ENCODE peak calls at places on chromosomes 1 and 21, in five cellular contexts. One of them, this sample, is unnamed. For H3K36me3, the result is how much of the 10 kb centered on the place peaks cover.

GRCh38 chr1:50424045-50424939 is 1.0 kb upstream of the DMRTA2 start:
- DNase-seq in K562: no peak
- DNase-seq in testis: no peak
- DNase-seq in PC-9: no peak
- DNase-seq in CD8-positive, alpha-beta T cell: no peak
- DNase-seq in this sample: no peak

GRCh38 chr1:171179323-171180227 is 5.5 kb upstream of the FMO2 start:
- DNase-seq in K562: no peak
- DNase-seq in testis: no peak
- DNase-seq in PC-9: no peak
- DNase-seq in CD8-positive, alpha-beta T cell: no peak
- DNase-seq in this sample: no peak

GRCh38 chr1:199898654-199899053 is 128.9 kb upstream of the NR5A2 start:
- DNase-seq in K562: no peak
- DNase-seq in testis: no peak
- DNase-seq in PC-9: no peak
- DNase-seq in CD8-positive, alpha-beta T cell: no peak
- DNase-seq in this sample: no peak

GRCh38 chr21:32708069-32708468 is 19.7 kb downstream of the SYNJ1 start:
- DNase-seq in K562: no peak
- DNase-seq in testis: no peak
- DNase-seq in PC-9: no peak
- DNase-seq in CD8-positive, alpha-beta T cell: no peak
- DNase-seq in this sample: no peak

GRCh38 chr1:183622884-183623785 is 12.4 kb downstream of the ARPC5 start:
- DNase-seq in K562: peak
- DNase-seq in testis: peak
- DNase-seq in PC-9: peak
- DNase-seq in CD8-positive, alpha-beta T cell: peak
- DNase-seq in this sample: peak

GRCh38 chr1:43569175-43569574 is 38.5 kb downstream of the PTPRF start:
- DNase-seq in K562: no peak
- DNase-seq in testis: no peak
- DNase-seq in PC-9: no peak
- DNase-seq in CD8-positive, alpha-beta T cell: no peak
- DNase-seq in this sample: no peak

GRCh38 chr1:98388431-98388830 is 273.1 kb upstream of the SNX7 start:
- DNase-seq in K562: no peak
- DNase-seq in testis: peak
- DNase-seq in PC-9: no peak
- DNase-seq in CD8-positive, alpha-beta T cell: no peak
- DNase-seq in this sample: no peak

GRCh38 chr1:44826375-44827196 is 16.5 kb downstream of the PTCH2 start:
- DNase-seq in K562: peak
- DNase-seq in testis: peak
- DNase-seq in PC-9: no peak
- DNase-seq in CD8-positive, alpha-beta T cell: no peak
- DNase-seq in this sample: no peak

GRCh38 chr1:62687903-62688686 is at the start of gene DOCK7:
- DNase-seq in K562: peak
- DNase-seq in testis: peak
- DNase-seq in PC-9: peak
- DNase-seq in CD8-positive, alpha-beta T cell: peak
- DNase-seq in this sample: peak

GRCh38 chr1:17090844-17091243 is 28.4 kb downstream of the PADI2 start:
- DNase-seq in K562: no peak
- DNase-seq in testis: no peak
- DNase-seq in PC-9: no peak
- DNase-seq in CD8-positive, alpha-beta T cell: no peak
- DNase-seq in this sample: no peak

GRCh38 chr1:213622365-213623087 is 365.2 kb upstream of the PROX1 start:
- DNase-seq in K562: no peak
- DNase-seq in testis: no peak
- DNase-seq in PC-9: no peak
- DNase-seq in CD8-positive, alpha-beta T cell: no peak
- DNase-seq in this sample: no peak

GRCh38 chr21:29677326-29677725 is 262.5 kb downstream of the GRIK1 start:
- DNase-seq in K562: no peak
- DNase-seq in testis: no peak
- DNase-seq in PC-9: no peak
- DNase-seq in CD8-positive, alpha-beta T cell: no peak
- DNase-seq in this sample: no peak

GRCh38 chr1:196302981-196303380 is 305.3 kb downstream of the KCNT2 start:
- DNase-seq in K562: no peak
- DNase-seq in testis: no peak
- DNase-seq in PC-9: no peak
- DNase-seq in CD8-positive, alpha-beta T cell: no peak
- DNase-seq in this sample: no peak

GRCh38 chr1:27658951-27659496 is 13.0 kb downstream of the IFI6 start:
- DNase-seq in K562: no peak
- DNase-seq in testis: peak
- DNase-seq in PC-9: peak
- DNase-seq in CD8-positive, alpha-beta T cell: no peak
- DNase-seq in this sample: peak

GRCh38 chr1:51924455-51924854 is 45.9 kb upstream of the NRDC start:
- DNase-seq in K562: peak
- DNase-seq in testis: no peak
- DNase-seq in PC-9: no peak
- DNase-seq in CD8-positive, alpha-beta T cell: no peak
- DNase-seq in this sample: no peak

GRCh38 chr1:179476484-179476883 is 99.3 kb downstream of the NPHS2 start:
- DNase-seq in K562: no peak
- DNase-seq in testis: no peak
- DNase-seq in PC-9: no peak
- DNase-seq in CD8-positive, alpha-beta T cell: no peak
- DNase-seq in this sample: no peak

GRCh38 chr1:31657972-31658510 is 13.4 kb upstream of the PEF1 start:
- DNase-seq in K562: no peak
- DNase-seq in testis: no peak
- DNase-seq in PC-9: no peak
- DNase-seq in CD8-positive, alpha-beta T cell: no peak
- DNase-seq in this sample: no peak

GRCh38 chr1:151435174-151435573 is 24.1 kb downstream of the POGZ start:
- DNase-seq in K562: no peak
- DNase-seq in testis: no peak
- DNase-seq in PC-9: peak
- DNase-seq in CD8-positive, alpha-beta T cell: no peak
- DNase-seq in this sample: no peak

GRCh38 chr1:48039088-48040049 is 42.2 kb upstream of the TRABD2B start:
- DNase-seq in K562: no peak
- DNase-seq in testis: no peak
- DNase-seq in PC-9: no peak
- DNase-seq in CD8-positive, alpha-beta T cell: no peak
- DNase-seq in this sample: no peak

GRCh38 chr21:35512321-35512720 is 463.2 kb upstream of the RUNX1 start:
- DNase-seq in K562: no peak
- DNase-seq in testis: no peak
- DNase-seq in PC-9: no peak
- DNase-seq in CD8-positive, alpha-beta T cell: no peak
- DNase-seq in this sample: no peak

GRCh38 chr1:37473431-37474050 is 839 bp upstream of the ZC3H12A start:
- DNase-seq in K562: peak
- DNase-seq in testis: no peak
- DNase-seq in PC-9: no peak
- DNase-seq in CD8-positive, alpha-beta T cell: no peak
- DNase-seq in this sample: no peak

GRCh38 chr1:117967472-117967871 is 37.9 kb downstream of the WDR3 start:
- DNase-seq in K562: no peak
- DNase-seq in testis: no peak
- DNase-seq in PC-9: no peak
- DNase-seq in CD8-positive, alpha-beta T cell: no peak
- DNase-seq in this sample: no peak

GRCh38 chr1:61448934-61449368 is 276.0 kb downstream of the TM2D1 start:
- DNase-seq in K562: no peak
- DNase-seq in testis: peak
- DNase-seq in PC-9: no peak
- DNase-seq in CD8-positive, alpha-beta T cell: no peak
- DNase-seq in this sample: no peak

GRCh38 chr21:29080454-29080930 is 7.0 kb upstream of the CCT8 start:
- DNase-seq in K562: no peak
- DNase-seq in testis: peak
- DNase-seq in PC-9: no peak
- DNase-seq in CD8-positive, alpha-beta T cell: peak
- DNase-seq in this sample: no peak

GRCh38 chr1:156709031-156709430 is 3.6 kb upstream of the CRABP2 start:
- DNase-seq in K562: no peak
- DNase-seq in testis: no peak
- DNase-seq in PC-9: no peak
- DNase-seq in CD8-positive, alpha-beta T cell: no peak
- DNase-seq in this sample: no peak

GRCh38 chr1:71196685-71197084 is 115.8 kb upstream of the ZRANB2 start:
- DNase-seq in K562: no peak
- DNase-seq in testis: no peak
- DNase-seq in PC-9: no peak
- DNase-seq in CD8-positive, alpha-beta T cell: no peak
- DNase-seq in this sample: no peak

GRCh38 chr21:41768371-41769042 is 1.7 kb upstream of the RIPK4 start:
- DNase-seq in K562: no peak
- DNase-seq in testis: no peak
- DNase-seq in PC-9: peak
- DNase-seq in CD8-positive, alpha-beta T cell: peak
- DNase-seq in this sample: no peak

GRCh38 chr21:32719085-32719484 is 8.7 kb downstream of the SYNJ1 start:
- DNase-seq in K562: no peak
- DNase-seq in testis: no peak
- DNase-seq in PC-9: no peak
- DNase-seq in CD8-positive, alpha-beta T cell: no peak
- DNase-seq in this sample: no peak

GRCh38 chr21:35779690-35780570 is 280.4 kb downstream of the SETD4 start:
- DNase-seq in K562: no peak
- DNase-seq in testis: peak
- DNase-seq in PC-9: no peak
- DNase-seq in CD8-positive, alpha-beta T cell: no peak
- DNase-seq in this sample: no peak

GRCh38 chr1:111193712-111194480 is 6.5 kb downstream of the DENND2D start:
- DNase-seq in K562: no peak
- DNase-seq in testis: no peak
- DNase-seq in PC-9: no peak
- DNase-seq in CD8-positive, alpha-beta T cell: no peak
- DNase-seq in this sample: no peak

GRCh38 chr1:44025816-44026215 is 5.4 kb downstream of the SLC6A9 start:
- DNase-seq in K562: no peak
- DNase-seq in testis: no peak
- DNase-seq in PC-9: peak
- DNase-seq in CD8-positive, alpha-beta T cell: no peak
- DNase-seq in this sample: no peak

GRCh38 chr1:37410815-37411214 is 63.6 kb upstream of the ZC3H12A start:
- DNase-seq in K562: peak
- DNase-seq in testis: peak
- DNase-seq in PC-9: no peak
- DNase-seq in CD8-positive, alpha-beta T cell: no peak
- DNase-seq in this sample: no peak

DNA sequence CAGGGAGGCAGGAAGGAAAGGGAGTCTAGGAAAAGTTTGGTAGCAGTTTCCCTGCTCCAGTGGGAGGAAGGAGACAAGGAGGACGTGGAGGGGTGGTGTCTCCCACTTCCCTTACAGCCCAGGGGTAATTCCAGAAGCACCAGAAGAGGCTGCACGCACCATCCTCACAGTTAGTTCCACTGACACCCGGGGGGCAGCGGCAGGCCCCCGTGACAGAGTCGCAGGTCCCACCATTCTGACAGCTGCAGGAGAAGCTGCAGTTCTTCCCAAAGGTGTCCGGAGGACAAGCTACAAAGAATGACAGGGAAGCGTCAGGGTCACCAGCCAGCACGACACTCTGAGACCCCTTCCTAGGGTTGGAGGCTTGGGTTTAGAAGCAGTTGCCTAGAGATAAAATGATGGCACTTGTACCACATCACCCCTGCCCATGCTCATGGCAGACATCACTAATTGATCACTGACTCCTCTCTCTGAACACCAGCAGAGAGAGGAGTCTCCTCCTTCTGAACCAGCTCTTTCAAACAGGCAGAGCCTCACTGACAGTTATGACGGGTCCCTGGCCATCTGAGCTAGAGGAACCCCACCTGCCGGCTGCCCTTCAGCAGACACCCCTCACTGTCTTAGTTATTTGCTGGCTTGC is 53.3 kb downstream of the ARHGEF16 start:
- DNase-seq in K562: no peak
- DNase-seq in testis: no peak
- DNase-seq in PC-9: no peak
- DNase-seq in CD8-positive, alpha-beta T cell: no peak
- DNase-seq in this sample: no peak
- H3K36me3 ChIP-seq in K562: under half
- H3K36me3 ChIP-seq in testis: under half
- H3K36me3 ChIP-seq in PC-9: under half
- H3K36me3 ChIP-seq in CD8-positive, alpha-beta T cell: under half
- H3K36me3 ChIP-seq in this sample: under half

GRCh38 chr1:11080931-11081330 is 18.7 kb downstream of the EXOSC10 start:
- DNase-seq in K562: no peak
- DNase-seq in testis: no peak
- DNase-seq in PC-9: no peak
- DNase-seq in CD8-positive, alpha-beta T cell: no peak
- DNase-seq in this sample: no peak
- H3K36me3 ChIP-seq in K562: half or more
- H3K36me3 ChIP-seq in testis: under half
- H3K36me3 ChIP-seq in PC-9: under half
- H3K36me3 ChIP-seq in CD8-positive, alpha-beta T cell: under half
- H3K36me3 ChIP-seq in this sample: under half

GRCh38 chr21:46264046-46264689 is 21.2 kb downstream of the MCM3AP start:
- DNase-seq in K562: no peak
- DNase-seq in testis: no peak
- DNase-seq in PC-9: no peak
- DNase-seq in CD8-positive, alpha-beta T cell: no peak
- DNase-seq in this sample: no peak
- H3K36me3 ChIP-seq in K562: half or more
- H3K36me3 ChIP-seq in testis: under half
- H3K36me3 ChIP-seq in PC-9: under half
- H3K36me3 ChIP-seq in CD8-positive, alpha-beta T cell: under half
- H3K36me3 ChIP-seq in this sample: half or more

GRCh38 chr1:96487961-96488360 is 233.6 kb upstream of the PTBP2 start:
- DNase-seq in K562: no peak
- DNase-seq in testis: no peak
- DNase-seq in PC-9: no peak
- DNase-seq in CD8-positive, alpha-beta T cell: no peak
- DNase-seq in this sample: no peak
- H3K36me3 ChIP-seq in K562: under half
- H3K36me3 ChIP-seq in testis: under half
- H3K36me3 ChIP-seq in PC-9: under half
- H3K36me3 ChIP-seq in CD8-positive, alpha-beta T cell: under half
- H3K36me3 ChIP-seq in this sample: under half